ENCODE peak calls at places on chromosomes 7 and 10, in seven cellular contexts. S, G, U, Y, O, E and Z are unnamed samples.

GRCh38 chr7:73811760-73812168 is 19.0 kb upstream of the CLDN4 start:
- DNase-seq in U (no peak), S (peak; percentile 84), E (peak; percentile 90), G (peak; percentile 80), O (no peak), Y (peak; percentile 56), Z (no peak)

GRCh38 chr7:73941836-73942551 is 81.0 kb downstream of the TMEM270 start:
- DNase-seq in G (no peak), O (no peak), S (peak; percentile 81), U (no peak), Y (no peak), E (peak; percentile 80), Z (no peak)

GRCh38 chr7:66667023-66667728 is 38.5 kb downstream of the KCTD7 start:
- DNase-seq in U (no peak), S (no peak), G (no peak), Y (no peak), E (no peak), O (no peak), Z (no peak)

GRCh38 chr10:70969188-70969587 is 80.8 kb upstream of the PCBD1 start:
- DNase-seq in Y (no peak), U (no peak), O (no peak), G (no peak), E (no peak), S (no peak), Z (no peak)

GRCh38 chr7:6578114-6579084 is 1.1 kb downstream of the ZDHHC4 start:
- DNase-seq in E (peak; percentile 35), Y (no peak), U (no peak), G (no peak), O (no peak), S (peak; percentile 4), Z (no peak)

GRCh38 chr10:48556713-48557112 is 48.2 kb downstream of the ARHGAP22 start:
- DNase-seq in Y (no peak), U (no peak), E (no peak), G (no peak), S (no peak), O (no peak), Z (no peak)

GRCh38 chr10:58662314-58662713 is 149.6 kb downstream of the BICC1 start:
- DNase-seq in O (no peak), S (peak; percentile 85), E (peak; percentile 94), Y (no peak), U (peak; percentile 55), G (no peak), Z (peak; percentile 72)

GRCh38 chr10:124670849-124671248 is 73.3 kb downstream of the FAM53B start:
- DNase-seq in U (no peak), O (no peak), E (no peak), S (no peak), G (no peak), Y (no peak), Z (no peak)

GRCh38 chr7:78112488-78112887 is 313.9 kb downstream of the PHTF2 start:
- DNase-seq in U (no peak), O (no peak), Y (no peak), S (no peak), E (no peak), G (no peak), Z (no peak)

GRCh38 chr10:6746782-6747181 is 166.7 kb upstream of the PRKCQ start:
- DNase-seq in O (no peak), G (no peak), S (no peak), U (no peak), Y (no peak), E (peak; percentile 69), Z (no peak)

GRCh38 chr10:11959966-11960365 is 82.6 kb downstream of the UPF2 start:
- DNase-seq in E (no peak), G (no peak), O (no peak), U (no peak), Y (no peak), S (no peak), Z (no peak)

GRCh38 chr10:65320256-65321026 is 1605.4 kb upstream of the LRRTM3 start:
- DNase-seq in Y (no peak), E (no peak), O (no peak), S (no peak), U (no peak), G (no peak), Z (no peak)

GRCh38 chr10:69139961-69140360 is 16.0 kb downstream of the VPS26A start:
- DNase-seq in E (no peak), S (no peak), G (no peak), U (no peak), O (no peak), Y (no peak), Z (no peak)

GRCh38 chr7:115005241-115005640 is 83.3 kb downstream of the MDFIC start:
- DNase-seq in O (no peak), G (no peak), E (no peak), Y (no peak), U (no peak), S (no peak), Z (no peak)

GRCh38 chr10:90751107-90751997 is 106.5 kb downstream of the HTR7 start:
- DNase-seq in S (peak; percentile 70), Y (peak; percentile 29), U (no peak), O (no peak), G (peak; percentile 69), E (peak; percentile 46), Z (no peak)

GRCh38 chr10:132786529-132787252 is 744 bp upstream of the NKX6-2 start:
- DNase-seq in G (no peak), E (no peak), Y (no peak), O (no peak), U (no peak), S (no peak), Z (no peak)

GRCh38 chr10:103763374-103764202 is 91.8 kb downstream of the SH3PXD2A start:
- DNase-seq in U (no peak), E (peak; percentile 36), S (no peak), G (no peak), Y (peak; percentile 16), O (no peak), Z (no peak)

GRCh38 chr7:23685770-23686169 is 5.8 kb downstream of the FAM221A start:
- DNase-seq in O (no peak), U (no peak), Y (no peak), S (peak; percentile 35), G (no peak), E (peak; percentile 45), Z (no peak)

GRCh38 chr10:5198386-5198785 is 1.7 kb downstream of the AKR1C4 start:
- DNase-seq in E (peak; percentile 43), Y (no peak), G (no peak), U (no peak), O (no peak), S (no peak), Z (no peak)

GRCh38 chr10:5194431-5194830 is 2.2 kb upstream of the AKR1C4 start:
- DNase-seq in U (no peak), E (no peak), S (no peak), Y (no peak), O (no peak), G (no peak), Z (no peak)

GRCh38 chr10:5199398-5199797 is 2.8 kb downstream of the AKR1C4 start:
- DNase-seq in O (no peak), U (no peak), G (no peak), E (no peak), S (no peak), Y (no peak), Z (no peak)

GRCh38 chr10:5196613-5197234 is at the start of gene AKR1C4:
- DNase-seq in U (no peak), S (no peak), G (no peak), E (no peak), O (no peak), Y (no peak), Z (no peak)

DNA sequence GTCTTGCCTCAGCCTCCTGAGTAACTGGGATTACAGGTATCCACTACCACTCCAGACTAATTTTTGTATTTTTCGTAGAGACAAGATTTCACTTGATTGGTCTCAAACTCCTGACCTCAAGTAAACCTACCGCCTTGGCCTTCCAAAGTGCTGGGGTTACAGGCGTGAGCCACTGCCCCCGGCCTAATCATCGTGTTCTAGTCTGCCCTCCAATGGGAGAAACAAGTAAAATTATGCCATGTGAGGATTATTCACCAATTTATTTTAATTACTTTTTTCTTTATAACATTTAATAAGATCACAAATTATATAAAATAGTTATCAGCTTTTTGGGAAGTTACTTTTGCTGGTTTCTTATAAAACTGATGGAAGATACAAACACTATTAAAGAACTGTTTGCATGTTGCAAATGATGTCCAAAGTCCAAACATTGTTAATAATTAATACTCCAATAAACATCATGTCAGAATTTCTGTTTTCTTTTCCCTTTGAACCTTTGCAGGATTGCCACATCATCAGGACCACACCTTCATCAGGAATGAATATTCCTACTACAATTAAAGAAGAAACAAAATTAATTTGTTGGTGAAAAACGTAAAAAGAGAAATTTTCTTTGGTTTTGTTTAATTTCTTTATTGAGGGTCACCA is 786 bp upstream of the AKR1C4 start:
- DNase-seq in E (no peak), S (no peak), G (no peak), O (no peak), U (no peak), Y (no peak), Z (no peak)
- H3K27ac ChIP-seq in E (no peak overlapping the region), S (no peak overlapping the region), G (no peak overlapping the region), O (no peak overlapping the region), U (no peak overlapping the region), Y (no peak overlapping the region), Z (no peak overlapping the region)

DNA sequence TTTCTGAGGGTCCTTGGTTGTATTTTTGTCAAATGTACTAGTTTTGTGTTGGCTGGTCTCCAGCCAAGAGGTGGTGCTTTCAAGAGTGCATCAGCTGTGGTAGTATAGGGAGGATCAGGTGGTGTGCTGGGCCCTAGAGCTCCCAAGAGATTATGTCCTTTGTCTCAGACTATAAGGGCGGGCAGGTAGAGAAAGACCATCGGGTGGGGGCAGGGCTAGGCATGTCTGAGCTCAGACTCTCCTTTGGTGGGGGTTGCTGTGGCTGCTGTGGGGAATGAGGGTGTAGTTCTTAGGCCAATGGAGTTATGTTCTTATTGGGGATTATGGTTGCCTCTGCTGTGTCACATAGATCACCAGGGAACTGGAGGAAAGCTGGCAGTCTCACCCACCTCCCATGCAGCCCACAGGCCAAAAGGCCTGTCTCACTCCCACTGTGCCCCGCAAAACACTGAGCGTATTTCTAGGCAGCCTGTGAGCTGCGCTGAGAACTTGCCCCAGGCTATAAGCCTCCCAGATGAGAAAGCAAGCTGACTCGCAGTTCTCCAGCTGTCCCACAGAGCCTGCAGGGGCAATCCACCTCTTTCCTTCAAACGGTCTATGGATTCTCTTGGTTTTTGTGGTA is 1066.7 kb downstream of the GRM8 start:
- DNase-seq in U (no peak), S (no peak), E (no peak), O (no peak), Y (no peak), G (peak; percentile 60), Z (no peak)
- H3K27ac ChIP-seq in U (no peak overlapping the region), S (no peak overlapping the region), E (no peak overlapping the region), O (no peak overlapping the region), Y (no peak overlapping the region), G (peak overlapping the region; percentile 52), Z (no peak overlapping the region)

DNA sequence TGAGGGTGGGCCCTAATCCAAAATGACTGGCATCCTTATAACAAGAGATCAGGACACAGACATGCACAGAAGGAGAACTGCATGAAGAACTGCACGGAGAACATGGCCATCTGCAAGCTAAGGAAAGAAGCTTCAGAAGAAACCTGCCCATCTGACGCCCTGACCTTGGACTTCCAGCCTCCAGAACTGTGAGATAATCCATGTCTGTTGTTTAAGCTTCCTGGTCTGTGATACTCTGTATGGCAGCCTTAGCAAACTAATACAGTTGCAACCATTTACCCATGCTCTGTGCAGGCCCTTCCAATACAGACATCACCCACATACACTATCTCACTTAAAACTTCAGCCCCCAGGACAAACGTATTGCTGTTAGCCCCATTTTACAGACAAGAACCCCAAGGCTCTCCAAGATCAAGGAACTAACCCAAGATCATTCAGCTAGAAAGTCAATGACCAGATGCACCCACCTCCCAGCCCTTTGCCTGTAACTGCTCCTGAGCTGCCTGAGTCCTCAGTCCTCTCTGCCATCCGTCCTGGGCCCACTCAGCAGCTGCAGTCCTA is 39.7 kb downstream of the DLG5 start:
- DNase-seq in S (no peak), G (peak; percentile 40), Y (no peak), U (no peak), E (no peak), O (no peak), Z (no peak)
- H3K27ac ChIP-seq in S (no peak overlapping the region), G (peak overlapping the region; percentile 64), Y (no peak overlapping the region), U (no peak overlapping the region), E (peak overlapping the region; percentile 44), O (peak overlapping the region; percentile 78), Z (no peak overlapping the region)

GRCh38 chr10:122140477-122140902 is 130.6 kb upstream of the BTBD16 start:
- DNase-seq in E (peak; percentile 81), O (peak; percentile 40), Y (no peak), S (peak; percentile 41), U (no peak), G (no peak), Z (no peak)
- H3K27ac ChIP-seq in E (peak overlapping the region; percentile 90), O (peak overlapping the region; percentile 93), Y (no peak overlapping the region), S (peak overlapping the region; percentile 99), U (peak overlapping the region; percentile 91), G (peak overlapping the region; percentile 61), Z (peak overlapping the region; percentile 63)